ENCODE peak calls at places on chromosomes 4 and X, in six cellular contexts. S, O, L, N, K and U are unnamed samples.

GRCh38 chr4:337932-338758 is 531 bp downstream of the ZNF141 start:
- DNase-seq in O (no peak), K (no peak), L (peak; percentile 36), S (peak; percentile 72), N (no peak), U (peak; percentile 67)

GRCh38 chr4:58776627-58777026 is 1666.4 kb upstream of the IGFBP7 start:
- DNase-seq in L (peak; percentile 90), N (no peak), O (no peak), S (peak; percentile 80), K (no peak), U (peak; percentile 50)

GRCh38 chrX:15299945-15300851 is 15.2 kb downstream of the ASB11 start:
- DNase-seq in L (peak; percentile 30), S (peak; percentile 12), O (peak; percentile 5), K (peak; percentile 0), N (no peak), U (peak; percentile 53)

GRCh38 chr4:125590158-125590557 is 275.4 kb downstream of the FAT4 start:
- DNase-seq in K (no peak), N (no peak), O (no peak), L (no peak), S (no peak), U (no peak)

GRCh38 chr4:6529021-6529420 is 46.0 kb upstream of the MAN2B2 start:
- DNase-seq in L (no peak), O (peak; percentile 81), S (no peak), K (no peak), N (peak; percentile 39), U (no peak)

GRCh38 chr4:30945586-30945985 is 225.4 kb downstream of the PCDH7 start:
- DNase-seq in K (no peak), O (peak; percentile 77), L (peak; percentile 11), S (no peak), N (no peak), U (no peak)

GRCh38 chr4:25233737-25234389 is at the start of gene PI4K2B:
- DNase-seq in K (peak; percentile 68), S (peak; percentile 78), O (peak; percentile 92), N (peak; percentile 91), L (peak; percentile 57), U (peak; percentile 98)

GRCh38 chrX:97315939-97316338 is 432.2 kb downstream of the RPA4 start:
- DNase-seq in K (no peak), L (no peak), S (no peak), O (peak; percentile 43), N (peak; percentile 46), U (peak; percentile 50)

GRCh38 chr4:6473264-6474052 is 1.0 kb upstream of the PPP2R2C start:
- DNase-seq in L (no peak), K (no peak), O (no peak), N (peak; percentile 32), S (no peak), U (no peak)

GRCh38 chr4:157225096-157225495 is 4.6 kb downstream of the GRIA2 start:
- DNase-seq in S (no peak), O (no peak), N (no peak), L (no peak), K (no peak), U (no peak)

GRCh38 chr4:73597594-73597993 is 22.6 kb downstream of the RASSF6 start:
- DNase-seq in L (no peak), O (no peak), S (no peak), N (no peak), K (no peak), U (no peak)

GRCh38 chrX:1419545-1420355 is 27.8 kb upstream of the SLC25A6 start:
- DNase-seq in K (no peak), S (no peak), O (no peak), N (no peak), L (no peak), U (no peak)

GRCh38 chrX:24268786-24269185 is 45.1 kb downstream of the SUPT20HL2 start:
- DNase-seq in N (no peak), K (no peak), O (no peak), S (no peak), L (no peak), U (no peak)

GRCh38 chrX:120664081-120664480 is 34.2 kb upstream of the C1GALT1C1 start:
- DNase-seq in K (no peak), N (no peak), S (peak; percentile 25), O (peak; percentile 11), L (peak; percentile 13), U (peak; percentile 43)

GRCh38 chr4:8177544-8177943 is 18.9 kb upstream of the ABLIM2 start:
- DNase-seq in N (no peak), O (no peak), K (no peak), L (no peak), S (no peak), U (no peak)

GRCh38 chr4:860561-860960 is 34.6 kb upstream of the CPLX1 start:
- DNase-seq in O (no peak), S (no peak), L (no peak), N (no peak), K (no peak), U (no peak)

GRCh38 chr4:6658635-6659075 is 18.2 kb downstream of the MRFAP1 start:
- DNase-seq in O (no peak), L (peak; percentile 28), S (peak; percentile 25), N (peak; percentile 49), K (no peak), U (no peak)

GRCh38 chr4:717601-718320 is 12.1 kb downstream of the PCGF3 start:
- DNase-seq in S (no peak), O (no peak), K (no peak), L (no peak), N (no peak), U (no peak)

GRCh38 chr4:134510544-134510943 is 309.0 kb upstream of the PABPC4L start:
- DNase-seq in K (no peak), S (no peak), O (no peak), N (no peak), L (no peak), U (no peak)

GRCh38 chr4:48016141-48017107 is at the start of the genes CNGA1 and NIPAL1:
- DNase-seq in N (peak; percentile 94), K (peak; percentile 64), O (peak; percentile 92), S (peak; percentile 76), L (peak; percentile 23), U (peak; percentile 97)

DNA sequence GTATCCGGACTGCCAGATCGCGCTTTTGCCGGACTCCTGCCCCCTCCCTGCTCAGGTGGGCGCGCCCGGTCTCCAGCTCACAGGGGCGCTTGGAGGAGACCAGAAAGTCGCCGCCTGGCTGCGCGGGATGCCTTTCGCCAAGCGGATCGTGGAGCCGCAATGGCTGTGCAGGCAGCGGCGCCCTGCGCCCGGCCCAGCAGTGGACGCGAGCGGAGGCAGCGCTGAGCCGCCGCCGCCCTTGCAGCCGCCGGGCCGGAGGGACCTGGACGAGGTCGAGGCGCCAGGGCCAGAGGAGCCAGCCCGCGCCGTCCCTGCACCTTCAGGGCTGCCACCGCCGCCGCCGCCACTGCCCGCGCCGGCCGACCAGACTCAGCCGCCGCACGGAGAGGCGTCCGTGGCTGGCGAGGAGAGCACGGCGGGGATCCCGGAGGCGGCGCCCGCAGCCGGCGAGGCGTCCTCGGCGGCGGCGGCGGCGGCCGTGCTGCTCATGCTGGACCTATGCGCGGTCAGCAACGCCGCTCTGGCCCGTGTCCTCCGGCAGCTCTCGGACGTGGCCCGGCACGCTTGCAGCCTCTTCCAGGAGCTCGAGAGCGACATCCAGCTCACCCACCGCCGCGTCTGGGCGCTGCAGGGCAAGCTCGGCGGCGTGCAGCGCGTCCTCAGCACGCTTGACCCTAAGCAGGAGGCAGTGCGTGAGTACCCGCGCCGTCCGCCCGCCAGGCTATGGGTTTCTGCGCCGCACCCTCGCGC is 806 bp downstream of the NHS start:
- DNase-seq in K (peak; percentile 18), L (peak; percentile 22), N (peak; percentile 42), O (peak; percentile 47), S (peak; percentile 0), U (peak; percentile 51)
- H4K8ac ChIP-seq in K (no peak overlapping the region), L (no peak overlapping the region), N (no peak overlapping the region), O (no peak overlapping the region), S (no peak overlapping the region), U (no peak overlapping the region)

DNA sequence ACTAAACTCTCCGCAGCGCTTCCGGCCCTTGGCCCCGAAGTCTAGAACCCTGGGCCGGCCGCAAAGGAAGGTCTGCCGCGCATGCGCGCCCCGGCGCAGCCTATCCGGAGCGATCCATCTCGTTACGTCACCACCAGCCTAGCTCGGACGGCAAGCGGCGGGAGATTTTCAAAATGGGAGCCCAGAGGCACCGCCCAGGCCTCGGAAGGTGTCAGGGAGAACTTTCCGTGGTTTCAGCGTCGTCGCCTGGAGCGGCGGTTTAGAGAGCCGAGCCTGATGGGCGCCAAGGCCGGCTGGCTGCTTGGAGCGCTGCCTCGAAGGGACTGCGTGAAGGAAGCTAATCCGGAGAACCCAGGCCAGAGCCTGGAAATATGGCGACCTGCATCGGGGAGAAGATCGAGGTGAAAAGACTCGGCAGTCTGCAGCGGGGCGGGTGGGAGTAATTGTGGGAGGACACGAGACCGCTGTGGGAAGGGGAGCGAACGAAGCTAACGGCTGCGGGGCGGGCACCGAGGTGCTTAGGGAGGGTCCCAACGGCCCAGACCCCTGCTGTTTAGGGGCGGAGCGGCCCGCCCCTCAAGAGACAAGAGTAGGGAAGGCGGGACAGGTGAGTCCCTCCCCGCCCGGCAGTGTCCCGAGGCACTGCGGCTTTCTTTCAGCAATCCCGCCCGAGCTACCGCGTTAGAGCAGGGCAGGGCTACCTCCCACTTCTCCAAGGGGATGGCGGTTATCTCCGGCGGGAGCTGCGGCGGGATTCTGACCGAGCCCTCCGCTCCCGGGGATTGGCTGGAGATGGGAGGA is at the start of gene PLK4:
- DNase-seq in S (peak; percentile 93), L (peak; percentile 93), N (peak; percentile 97), O (peak; percentile 99), K (peak; percentile 89), U (peak; percentile 97)
- H4K8ac ChIP-seq in S (no peak within 1 kb of the TSS), L (peak within 1 kb of the TSS; percentile 83), N (no peak within 1 kb of the TSS), O (peak within 1 kb of the TSS; percentile 88), K (no peak within 1 kb of the TSS), U (peak within 1 kb of the TSS; percentile 86)

DNA sequence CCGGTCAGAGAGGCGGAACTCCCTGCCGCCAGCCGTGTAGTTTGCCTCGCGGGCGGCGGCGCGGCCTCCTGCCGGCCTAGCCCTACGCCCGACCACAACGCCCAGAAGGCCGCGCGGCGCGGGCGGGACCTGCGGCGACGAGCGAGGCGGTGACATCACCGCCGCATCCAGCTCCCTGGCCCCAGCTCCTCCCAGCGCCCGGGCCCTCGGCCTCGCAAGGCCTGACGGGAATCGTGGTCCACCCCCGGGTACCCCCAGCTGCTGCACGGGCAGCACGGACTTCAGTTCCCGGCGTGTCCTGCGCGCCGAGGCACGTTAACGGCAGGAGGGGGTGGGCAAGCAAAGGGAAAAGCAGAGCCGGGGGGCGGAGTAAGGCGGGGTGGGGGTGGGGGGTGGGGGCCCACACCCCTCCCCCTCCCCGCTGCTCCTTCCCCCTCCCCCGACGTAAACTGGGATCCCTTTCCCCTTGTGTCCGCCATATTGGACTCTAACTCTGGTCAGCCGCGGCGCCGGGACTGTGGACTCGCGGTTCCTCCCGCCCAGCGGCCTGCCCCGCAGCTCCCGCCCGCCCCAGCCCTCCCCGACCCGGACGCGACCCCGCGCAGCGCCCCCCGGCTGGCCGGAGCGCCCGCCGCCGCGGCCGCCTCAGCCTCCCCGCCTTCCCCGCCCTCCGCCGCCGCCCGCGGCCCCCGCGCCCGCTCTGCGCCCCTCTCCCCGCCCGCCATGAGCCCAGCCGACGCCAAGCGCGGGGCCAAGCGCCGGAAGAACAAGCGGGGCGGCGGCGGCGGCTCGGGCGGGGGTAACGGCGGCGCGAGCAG is at the start of gene FAM193A:
- DNase-seq in L (peak; percentile 100), K (peak; percentile 99), S (peak; percentile 99), O (peak; percentile 100), N (peak; percentile 100), U (peak; percentile 99)
- H4K8ac ChIP-seq in L (peak within 1 kb of the TSS; percentile 95), K (peak within 1 kb of the TSS; percentile 52), S (peak within 1 kb of the TSS; percentile 94), O (peak within 1 kb of the TSS; percentile 78), N (no peak within 1 kb of the TSS), U (peak within 1 kb of the TSS; percentile 88)

DNA sequence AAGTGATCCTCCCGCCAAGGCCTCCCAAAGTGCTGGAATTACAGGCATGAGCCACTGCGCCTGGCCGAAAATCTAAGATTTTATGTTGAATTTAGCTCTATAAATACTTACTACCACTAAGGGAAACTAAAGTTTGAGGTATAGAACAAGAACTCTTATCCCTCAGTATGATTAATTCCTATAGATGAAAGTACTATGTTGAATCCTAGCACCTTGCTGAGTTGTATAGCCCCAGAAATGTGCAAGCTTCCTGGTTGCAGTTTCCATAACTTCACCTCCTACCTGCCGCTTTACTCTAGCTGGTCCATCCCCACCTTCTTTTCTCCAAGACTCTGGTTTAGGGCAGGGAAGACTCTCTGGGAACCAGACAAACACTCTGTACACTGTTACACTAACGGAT is 11.8 kb upstream of the TSPAN5 start:
- DNase-seq in N (no peak), L (no peak), K (no peak), S (no peak), O (no peak), U (no peak)
- H4K8ac ChIP-seq in N (no peak overlapping the region), L (no peak overlapping the region), K (no peak overlapping the region), S (no peak overlapping the region), O (no peak overlapping the region), U (no peak overlapping the region)